ENCODE peak calls at places on chromosomes 13 and 19, in six cellular contexts. V is HCT116, F is endothelial cell of umbilical vein, Y is HepG2, B is SK-N-SH, W is H1. P is an unnamed sample.

GRCh38 chr13:25796474-25796873 is 255.3 kb downstream of the SHISA2 start:
- DNase-seq in V (no peak), F (no peak), Y (no peak), B (no peak), W (no peak), P (no peak)

GRCh38 chr13:84774111-84774510 is 891.8 kb upstream of the SLITRK1 start:
- DNase-seq in V (no peak), F (no peak), Y (no peak), B (no peak), W (no peak), P (no peak)

GRCh38 chr19:17376935-17377600 is at the start of gene PLVAP:
- DNase-seq in V (no peak), F (peak), Y (no peak), B (no peak), W (no peak), P (no peak)

GRCh38 chr13:37995052-37995451 is 125.5 kb upstream of the TRPC4 start:
- DNase-seq in V (no peak), F (no peak), Y (no peak), B (no peak), W (no peak), P (no peak)

GRCh38 chr13:45413826-45414312 is 4.3 kb downstream of the SLC25A30 start:
- DNase-seq in V (no peak), F (peak), Y (no peak), B (no peak), W (no peak), P (no peak)

GRCh38 chr13:20191902-20192469 is 752 bp downstream of the GJB2 start:
- DNase-seq in V (no peak), F (no peak), Y (no peak), B (no peak), W (peak), P (no peak)

GRCh38 chr19:28242317-28242927 is 970.5 kb downstream of the UQCRFS1 start:
- DNase-seq in V (no peak), F (peak), Y (no peak), B (peak), W (peak), P (no peak)

GRCh38 chr13:65460136-65460535 is 1770.0 kb downstream of the PCDH9 start:
- DNase-seq in V (no peak), F (no peak), Y (no peak), B (no peak), W (no peak), P (no peak)

GRCh38 chr19:33404506-33404905 is 31.0 kb downstream of the CEBPG start:
- DNase-seq in V (no peak), F (no peak), Y (no peak), B (no peak), W (no peak), P (no peak)

GRCh38 chr19:27673986-27674385 is 1539.0 kb downstream of the UQCRFS1 start:
- DNase-seq in V (no peak), F (no peak), Y (no peak), B (no peak), W (no peak), P (no peak)

GRCh38 chr19:10800488-10800887 is 35.5 kb downstream of the TMED1 start:
- DNase-seq in V (no peak), F (peak), Y (no peak), B (no peak), W (no peak), P (no peak)

GRCh38 chr19:48676487-48676886 is 3.7 kb upstream of the NTN5 start:
- DNase-seq in V (no peak), F (no peak), Y (no peak), B (no peak), W (no peak), P (no peak)

GRCh38 chr19:38527466-38528136 is 90.2 kb downstream of the MAP4K1 start:
- DNase-seq in V (no peak), F (no peak), Y (no peak), B (no peak), W (peak), P (no peak)

GRCh38 chr19:2032296-2032941 is 16.9 kb upstream of the BTBD2 start:
- DNase-seq in V (peak), F (peak), Y (no peak), B (peak), W (peak), P (no peak)

GRCh38 chr13:21663197-21663596 is 7.7 kb upstream of the FGF9 start:
- DNase-seq in V (no peak), F (no peak), Y (peak), B (no peak), W (no peak), P (no peak)

GRCh38 chr19:17873661-17874422 is 2.1 kb downstream of the SLC5A5 start:
- DNase-seq in V (peak), F (no peak), Y (no peak), B (peak), W (peak), P (no peak)

GRCh38 chr13:89695343-89696257 is 1651.9 kb upstream of the MIR17HG start:
- DNase-seq in V (peak), F (peak), Y (peak), B (peak), W (peak), P (no peak)

GRCh38 chr13:31242935-31243334 is 43.2 kb downstream of the B3GLCT start:
- DNase-seq in V (no peak), F (no peak), Y (no peak), B (no peak), W (no peak), P (no peak)

GRCh38 chr13:114241918-114242317 is 7.2 kb downstream of the CDC16 start:
- DNase-seq in V (no peak), F (no peak), Y (no peak), B (no peak), W (no peak), P (no peak)

GRCh38 chr13:24064258-24064860 is 96.2 kb upstream of the SPATA13 start:
- DNase-seq in V (no peak), F (no peak), Y (no peak), B (no peak), W (no peak), P (no peak)

GRCh38 chr13:37944476-37945442 is 75.2 kb upstream of the TRPC4 start:
- DNase-seq in V (no peak), F (no peak), Y (no peak), B (no peak), W (no peak), P (no peak)

GRCh38 chr19:13013649-13014048 is 18.4 kb downstream of the NFIX start:
- DNase-seq in V (no peak), F (no peak), Y (no peak), B (no peak), W (no peak), P (no peak)

GRCh38 chr13:24625324-24625723 is 54.9 kb upstream of the ATP12A start:
- DNase-seq in V (no peak), F (no peak), Y (no peak), B (no peak), W (no peak), P (no peak)

GRCh38 chr19:38980583-38981374 is 5.2 kb upstream of the FBXO17 start:
- DNase-seq in V (no peak), F (no peak), Y (peak), B (no peak), W (no peak), P (no peak)

GRCh38 chr13:76882431-76882830 is 3.8 kb downstream of the KCTD12 start:
- DNase-seq in V (no peak), F (peak), Y (no peak), B (no peak), W (no peak), P (no peak)

DNA sequence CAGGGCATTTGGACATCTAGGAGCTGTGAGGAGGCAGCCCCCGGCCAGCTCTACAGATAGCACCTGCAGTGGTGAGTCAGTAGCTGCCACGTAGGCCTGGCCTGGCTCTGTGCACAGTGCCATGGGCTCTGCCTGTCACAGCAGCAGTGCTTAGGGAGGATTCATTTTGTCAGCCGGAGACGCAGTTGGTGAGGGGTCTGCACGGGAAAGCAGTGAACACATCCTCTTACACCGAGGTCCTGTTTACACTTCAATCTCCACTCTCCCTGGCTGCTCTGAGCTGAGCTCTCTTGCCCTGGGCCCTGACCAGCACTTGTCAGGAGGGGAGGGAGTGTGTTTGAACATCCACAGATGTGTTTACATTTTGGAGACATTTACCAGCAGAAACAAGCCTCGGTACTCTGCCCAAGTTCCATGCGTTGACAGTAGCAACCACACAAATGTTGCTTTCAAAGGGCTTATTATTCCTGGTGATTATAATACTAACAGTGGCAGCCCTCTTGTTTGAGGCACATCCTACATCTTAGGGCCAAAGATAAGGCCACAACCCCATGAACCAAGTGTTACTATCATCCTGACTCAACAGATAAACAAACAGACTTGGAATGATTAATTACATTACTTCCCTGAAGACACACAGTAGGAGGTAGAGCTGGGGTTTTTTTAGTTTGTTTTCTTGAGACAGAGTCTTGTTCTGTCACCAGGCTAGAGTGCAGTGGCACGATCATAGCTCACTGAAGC is 148.9 kb downstream of the USP12 start:
- DNase-seq in V (no peak), F (no peak), Y (peak), B (no peak), W (no peak), P (no peak)
- H3K27ac ChIP-seq in V (no peak), F (no peak), Y (peak), B (no peak), W (no peak), P (no peak)

GRCh38 chr13:98842858-98843481 is 90.5 kb upstream of the SLC15A1 start:
- DNase-seq in V (peak), F (peak), Y (peak), B (peak), W (peak), P (peak)
- TF ChIP-seq POLR2AphosphoS5 in V (no peak), F (no peak), Y (no peak), B (no peak), W (no peak), P (no peak)

DNA sequence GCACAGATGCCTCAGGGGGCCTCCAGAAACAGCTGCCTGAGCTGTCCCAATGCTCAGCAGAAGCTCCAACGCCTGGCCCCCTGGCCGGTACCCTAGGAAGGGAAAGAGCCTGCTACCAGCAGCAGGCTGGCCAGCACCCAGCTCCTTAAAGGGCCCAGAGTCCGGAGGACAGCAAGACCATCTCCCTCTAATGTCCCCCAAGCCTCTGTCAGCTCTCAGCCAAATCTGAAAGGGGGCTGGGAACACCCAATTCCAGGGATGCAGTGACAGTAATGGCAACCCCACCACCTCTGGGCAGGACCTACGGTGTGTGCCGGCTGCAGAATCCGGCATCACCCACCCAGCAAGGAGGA is 4.2 kb downstream of the PPP6R1 start:
- DNase-seq in V (no peak), F (no peak), Y (no peak), B (no peak), W (no peak), P (no peak)
- H3K9ac ChIP-seq in V (no peak), F (no peak), Y (no peak), B (no peak), W (no peak), P (no peak)

GRCh38 chr19:19402656-19403372 is 2.7 kb upstream of the GATAD2A start:
- DNase-seq in V (no peak), F (no peak), Y (no peak), B (no peak), W (no peak), P (no peak)
- H3K27ac ChIP-seq in V (peak), F (no peak), Y (no peak), B (no peak), W (no peak), P (peak)

GRCh38 chr19:29320611-29321010 is 107.7 kb upstream of the UQCRFS1 start:
- DNase-seq in V (no peak), F (no peak), Y (no peak), B (no peak), W (no peak), P (no peak)
- TF ChIP-seq POLR2AphosphoS5 in V (no peak), F (no peak), Y (no peak), B (no peak), W (no peak), P (no peak)

GRCh38 chr13:107200491-107200890 is 632.6 kb upstream of the ARGLU1 start:
- DNase-seq in V (no peak), F (no peak), Y (no peak), B (no peak), W (no peak), P (no peak)
- H3K9ac ChIP-seq in V (no peak), F (no peak), Y (no peak), B (no peak), W (no peak), P (no peak)

DNA sequence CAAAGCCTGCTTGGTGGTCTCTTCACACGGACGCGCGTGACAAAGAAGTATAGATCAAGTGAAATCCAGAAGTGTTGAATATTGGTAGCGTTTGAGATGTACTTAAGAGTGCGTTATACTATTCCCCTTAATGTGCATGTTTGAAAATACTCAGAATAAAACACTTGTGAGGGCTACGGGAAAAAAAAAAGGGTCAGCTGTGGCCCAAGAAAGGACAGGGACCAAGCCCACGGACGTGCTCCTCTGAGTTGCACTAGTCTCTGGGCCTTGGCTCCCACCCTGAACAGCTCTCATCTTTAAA is 622 bp upstream of the RBM42 start:
- DNase-seq in V (no peak), F (no peak), Y (no peak), B (no peak), W (no peak), P (no peak)
- H3K27ac ChIP-seq in V (peak), F (peak), Y (peak), B (peak), W (no peak), P (peak)

DNA sequence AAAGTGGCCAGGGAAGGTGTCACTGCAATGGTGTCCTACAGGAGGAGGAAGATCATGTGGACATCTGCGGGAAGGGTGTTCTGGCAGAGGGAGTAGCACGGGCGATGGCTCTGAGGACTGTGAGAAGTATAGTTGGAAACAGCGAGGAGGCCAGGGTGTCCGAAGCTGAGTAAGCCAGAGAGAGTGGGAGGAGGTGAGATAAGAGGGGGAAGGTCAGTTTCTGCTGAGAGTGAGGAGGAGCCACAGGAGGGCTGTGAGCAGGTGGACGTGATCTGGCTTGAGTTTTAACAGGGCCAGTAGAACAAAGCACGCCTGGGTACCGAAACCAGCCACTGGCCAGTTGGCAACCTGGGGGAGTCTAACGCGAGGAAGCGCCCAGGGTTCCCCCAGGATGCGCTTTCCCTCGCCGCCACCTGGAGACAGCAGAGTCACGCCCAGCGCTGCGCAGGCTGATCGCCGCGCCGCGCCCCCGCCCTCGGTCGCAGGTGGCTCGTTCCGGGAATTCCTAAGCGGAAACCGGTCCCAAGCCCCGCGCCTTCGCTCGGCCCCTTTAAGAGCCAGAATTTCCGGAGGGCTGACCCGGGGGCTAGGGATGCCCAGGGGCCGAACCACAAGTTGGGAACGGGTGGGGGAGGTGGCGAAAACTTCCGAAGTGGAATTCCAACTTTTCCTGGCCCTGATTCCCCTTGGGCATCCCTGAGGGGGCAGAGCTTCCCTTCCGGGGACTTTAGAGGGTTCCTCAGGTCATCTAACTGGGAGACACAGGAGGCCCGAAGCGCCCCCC is 1.1 kb upstream of the LSR start:
- DNase-seq in V (peak), F (no peak), Y (peak), B (no peak), W (peak), P (no peak)
- TF ChIP-seq POLR2AphosphoS5 in V (peak), F (no peak), Y (no peak), B (no peak), W (peak), P (no peak)

DNA sequence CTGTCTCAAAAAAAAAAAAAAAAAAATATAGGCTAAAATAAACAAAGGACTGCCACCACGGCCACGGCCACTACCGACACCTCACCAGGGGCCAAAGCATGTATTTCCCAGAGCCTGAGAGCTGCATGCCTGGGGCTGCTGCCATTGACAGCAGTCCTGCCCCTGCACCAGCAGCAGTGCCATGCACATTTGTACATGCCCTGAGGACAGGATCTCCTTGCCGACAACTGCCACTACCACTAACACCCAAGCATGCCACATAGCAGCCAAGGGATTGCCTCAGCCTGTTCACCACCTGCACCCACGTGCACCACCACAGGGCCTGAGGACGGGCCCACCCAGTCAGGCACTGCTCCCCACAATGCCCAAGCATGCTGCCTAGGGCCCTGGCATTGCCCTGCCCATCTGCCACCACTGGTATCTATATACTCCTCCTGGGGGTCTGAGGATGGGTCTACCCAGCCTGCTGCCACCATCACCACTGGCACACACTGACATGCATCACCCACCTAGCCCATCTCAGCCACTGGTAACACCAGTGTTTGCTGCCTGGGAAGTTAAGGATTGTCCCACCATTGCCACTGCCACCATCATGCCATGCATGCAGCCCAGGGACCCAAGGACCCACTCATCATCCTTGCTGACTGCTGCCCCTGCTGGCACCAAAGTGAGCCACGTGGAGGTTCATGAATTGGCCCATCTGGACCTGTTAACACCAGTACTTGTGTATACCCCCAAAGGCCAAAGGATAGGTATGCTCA is 10.6 kb upstream of the NUP62 start:
- DNase-seq in V (no peak), F (no peak), Y (no peak), B (no peak), W (no peak), P (no peak)
- H3K9ac ChIP-seq in V (no peak), F (no peak), Y (no peak), B (no peak), W (no peak), P (no peak)